ENCODE peak calls at places on chromosomes 11 and 22, in five cellular contexts. One of them, this sample, is unnamed.
A peak's percentile ranks its signal among the peaks of the same experiment; 100 is the strongest.

GRCh38 chr11:563812-564578 is 3.2 kb downstream of the RASSF7 start:
- DNase-seq in cardiac fibroblast: no peak
- DNase-seq in stimulated activated CD4-positive, alpha-beta T cell treated with anti-CD3 and anti-CD28 coated beads, Interleukin-12 subunit alpha, Interleukin-12 subunit beta, amount 100 ng/mL, for 24 hours: no peak
- DNase-seq in nephron progenitor cell: no peak
- DNase-seq in uterus: no peak
- DNase-seq in this sample: no peak

GRCh38 chr11:128226106-128226716 is 361.1 kb downstream of the ETS1 start:
- DNase-seq in cardiac fibroblast: no peak
- DNase-seq in stimulated activated CD4-positive, alpha-beta T cell treated with anti-CD3 and anti-CD28 coated beads, Interleukin-12 subunit alpha, Interleukin-12 subunit beta, amount 100 ng/mL, for 24 hours: peak; percentile 51
- DNase-seq in nephron progenitor cell: no peak
- DNase-seq in uterus: no peak
- DNase-seq in this sample: no peak

GRCh38 chr11:10044618-10045017 is 249.4 kb downstream of the SBF2 start:
- DNase-seq in cardiac fibroblast: peak; percentile 29
- DNase-seq in stimulated activated CD4-positive, alpha-beta T cell treated with anti-CD3 and anti-CD28 coated beads, Interleukin-12 subunit alpha, Interleukin-12 subunit beta, amount 100 ng/mL, for 24 hours: no peak
- DNase-seq in nephron progenitor cell: no peak
- DNase-seq in uterus: no peak
- DNase-seq in this sample: no peak

GRCh38 chr11:62540804-62541671 is 5.6 kb downstream of the AHNAK start:
- DNase-seq in cardiac fibroblast: no peak
- DNase-seq in stimulated activated CD4-positive, alpha-beta T cell treated with anti-CD3 and anti-CD28 coated beads, Interleukin-12 subunit alpha, Interleukin-12 subunit beta, amount 100 ng/mL, for 24 hours: no peak
- DNase-seq in nephron progenitor cell: no peak
- DNase-seq in uterus: peak; percentile 33
- DNase-seq in this sample: no peak

GRCh38 chr11:3122775-3123201 is 42.3 kb downstream of the OSBPL5 start:
- DNase-seq in cardiac fibroblast: no peak
- DNase-seq in stimulated activated CD4-positive, alpha-beta T cell treated with anti-CD3 and anti-CD28 coated beads, Interleukin-12 subunit alpha, Interleukin-12 subunit beta, amount 100 ng/mL, for 24 hours: no peak
- DNase-seq in nephron progenitor cell: no peak
- DNase-seq in uterus: peak; percentile 20
- DNase-seq in this sample: no peak

GRCh38 chr11:58900479-58901420 is 38.5 kb upstream of the GLYATL1 start:
- DNase-seq in cardiac fibroblast: peak; percentile 83
- DNase-seq in stimulated activated CD4-positive, alpha-beta T cell treated with anti-CD3 and anti-CD28 coated beads, Interleukin-12 subunit alpha, Interleukin-12 subunit beta, amount 100 ng/mL, for 24 hours: peak; percentile 32
- DNase-seq in nephron progenitor cell: peak; percentile 86
- DNase-seq in uterus: no peak
- DNase-seq in this sample: peak; percentile 61

GRCh38 chr11:71442123-71442522 is 6.1 kb downstream of the DHCR7 start:
- DNase-seq in cardiac fibroblast: no peak
- DNase-seq in stimulated activated CD4-positive, alpha-beta T cell treated with anti-CD3 and anti-CD28 coated beads, Interleukin-12 subunit alpha, Interleukin-12 subunit beta, amount 100 ng/mL, for 24 hours: no peak
- DNase-seq in nephron progenitor cell: no peak
- DNase-seq in uterus: no peak
- DNase-seq in this sample: no peak

GRCh38 chr22:31732089-31732829 is 17.7 kb downstream of the PRR14L start:
- DNase-seq in cardiac fibroblast: no peak
- DNase-seq in stimulated activated CD4-positive, alpha-beta T cell treated with anti-CD3 and anti-CD28 coated beads, Interleukin-12 subunit alpha, Interleukin-12 subunit beta, amount 100 ng/mL, for 24 hours: no peak
- DNase-seq in nephron progenitor cell: no peak
- DNase-seq in uterus: no peak
- DNase-seq in this sample: no peak

GRCh38 chr22:26568207-26568706 is 21.7 kb downstream of the TPST2 start:
- DNase-seq in cardiac fibroblast: no peak
- DNase-seq in stimulated activated CD4-positive, alpha-beta T cell treated with anti-CD3 and anti-CD28 coated beads, Interleukin-12 subunit alpha, Interleukin-12 subunit beta, amount 100 ng/mL, for 24 hours: no peak
- DNase-seq in nephron progenitor cell: peak; percentile 20
- DNase-seq in uterus: no peak
- DNase-seq in this sample: no peak

GRCh38 chr11:78711732-78712131 is 137.1 kb upstream of the NARS2 start:
- DNase-seq in cardiac fibroblast: no peak
- DNase-seq in stimulated activated CD4-positive, alpha-beta T cell treated with anti-CD3 and anti-CD28 coated beads, Interleukin-12 subunit alpha, Interleukin-12 subunit beta, amount 100 ng/mL, for 24 hours: no peak
- DNase-seq in nephron progenitor cell: no peak
- DNase-seq in uterus: no peak
- DNase-seq in this sample: no peak

GRCh38 chr11:86244063-86244521 is 461 bp upstream of the EED start:
- DNase-seq in cardiac fibroblast: peak; percentile 93
- DNase-seq in stimulated activated CD4-positive, alpha-beta T cell treated with anti-CD3 and anti-CD28 coated beads, Interleukin-12 subunit alpha, Interleukin-12 subunit beta, amount 100 ng/mL, for 24 hours: peak; percentile 83
- DNase-seq in nephron progenitor cell: peak; percentile 88
- DNase-seq in uterus: peak; percentile 84
- DNase-seq in this sample: peak; percentile 92

GRCh38 chr11:111444040-111444439 is 65.0 kb upstream of the POU2AF1 start:
- DNase-seq in cardiac fibroblast: no peak
- DNase-seq in stimulated activated CD4-positive, alpha-beta T cell treated with anti-CD3 and anti-CD28 coated beads, Interleukin-12 subunit alpha, Interleukin-12 subunit beta, amount 100 ng/mL, for 24 hours: no peak
- DNase-seq in nephron progenitor cell: no peak
- DNase-seq in uterus: no peak
- DNase-seq in this sample: no peak

GRCh38 chr11:23723861-23724260 is 773.0 kb upstream of the LUZP2 start:
- DNase-seq in cardiac fibroblast: no peak
- DNase-seq in stimulated activated CD4-positive, alpha-beta T cell treated with anti-CD3 and anti-CD28 coated beads, Interleukin-12 subunit alpha, Interleukin-12 subunit beta, amount 100 ng/mL, for 24 hours: no peak
- DNase-seq in nephron progenitor cell: no peak
- DNase-seq in uterus: no peak
- DNase-seq in this sample: no peak

GRCh38 chr11:2725367-2726300 is 25.8 kb upstream of the KCNQ1OT1 start:
- DNase-seq in cardiac fibroblast: peak; percentile 36
- DNase-seq in stimulated activated CD4-positive, alpha-beta T cell treated with anti-CD3 and anti-CD28 coated beads, Interleukin-12 subunit alpha, Interleukin-12 subunit beta, amount 100 ng/mL, for 24 hours: no peak
- DNase-seq in nephron progenitor cell: no peak
- DNase-seq in uterus: peak; percentile 92
- DNase-seq in this sample: peak; percentile 56

GRCh38 chr22:32490279-32490678 is 15.7 kb downstream of the FBXO7 start:
- DNase-seq in cardiac fibroblast: no peak
- DNase-seq in stimulated activated CD4-positive, alpha-beta T cell treated with anti-CD3 and anti-CD28 coated beads, Interleukin-12 subunit alpha, Interleukin-12 subunit beta, amount 100 ng/mL, for 24 hours: no peak
- DNase-seq in nephron progenitor cell: no peak
- DNase-seq in uterus: no peak
- DNase-seq in this sample: no peak

GRCh38 chr11:110463153-110463552 is 33.4 kb downstream of the FDX1 start:
- DNase-seq in cardiac fibroblast: peak; percentile 77
- DNase-seq in stimulated activated CD4-positive, alpha-beta T cell treated with anti-CD3 and anti-CD28 coated beads, Interleukin-12 subunit alpha, Interleukin-12 subunit beta, amount 100 ng/mL, for 24 hours: no peak
- DNase-seq in nephron progenitor cell: peak; percentile 57
- DNase-seq in uterus: peak; percentile 56
- DNase-seq in this sample: peak; percentile 80

GRCh38 chr11:131666006-131666405 is 295.6 kb downstream of the NTM start:
- DNase-seq in cardiac fibroblast: no peak
- DNase-seq in stimulated activated CD4-positive, alpha-beta T cell treated with anti-CD3 and anti-CD28 coated beads, Interleukin-12 subunit alpha, Interleukin-12 subunit beta, amount 100 ng/mL, for 24 hours: no peak
- DNase-seq in nephron progenitor cell: no peak
- DNase-seq in uterus: no peak
- DNase-seq in this sample: no peak

GRCh38 chr11:43516316-43516820 is 157.6 kb downstream of the TTC17 start:
- DNase-seq in cardiac fibroblast: no peak
- DNase-seq in stimulated activated CD4-positive, alpha-beta T cell treated with anti-CD3 and anti-CD28 coated beads, Interleukin-12 subunit alpha, Interleukin-12 subunit beta, amount 100 ng/mL, for 24 hours: no peak
- DNase-seq in nephron progenitor cell: peak; percentile 27
- DNase-seq in uterus: no peak
- DNase-seq in this sample: no peak

GRCh38 chr11:10580625-10581024 is 12.2 kb upstream of the LYVE1 start:
- DNase-seq in cardiac fibroblast: no peak
- DNase-seq in stimulated activated CD4-positive, alpha-beta T cell treated with anti-CD3 and anti-CD28 coated beads, Interleukin-12 subunit alpha, Interleukin-12 subunit beta, amount 100 ng/mL, for 24 hours: no peak
- DNase-seq in nephron progenitor cell: no peak
- DNase-seq in uterus: no peak
- DNase-seq in this sample: no peak

GRCh38 chr11:122853971-122854446 is 15.7 kb downstream of the CRTAM start:
- DNase-seq in cardiac fibroblast: peak; percentile 90
- DNase-seq in stimulated activated CD4-positive, alpha-beta T cell treated with anti-CD3 and anti-CD28 coated beads, Interleukin-12 subunit alpha, Interleukin-12 subunit beta, amount 100 ng/mL, for 24 hours: peak; percentile 16
- DNase-seq in nephron progenitor cell: peak; percentile 58
- DNase-seq in uterus: peak; percentile 24
- DNase-seq in this sample: peak; percentile 47

GRCh38 chr22:35835998-35836691 is 118.5 kb downstream of the APOL5 start:
- DNase-seq in cardiac fibroblast: peak; percentile 85
- DNase-seq in stimulated activated CD4-positive, alpha-beta T cell treated with anti-CD3 and anti-CD28 coated beads, Interleukin-12 subunit alpha, Interleukin-12 subunit beta, amount 100 ng/mL, for 24 hours: no peak
- DNase-seq in nephron progenitor cell: no peak
- DNase-seq in uterus: peak; percentile 61
- DNase-seq in this sample: no peak

GRCh38 chr11:100676901-100677300 is 10.2 kb upstream of the ARHGAP42 start:
- DNase-seq in cardiac fibroblast: no peak
- DNase-seq in stimulated activated CD4-positive, alpha-beta T cell treated with anti-CD3 and anti-CD28 coated beads, Interleukin-12 subunit alpha, Interleukin-12 subunit beta, amount 100 ng/mL, for 24 hours: no peak
- DNase-seq in nephron progenitor cell: no peak
- DNase-seq in uterus: no peak
- DNase-seq in this sample: no peak

GRCh38 chr11:19018901-19019300 is 41.6 kb downstream of the MRGPRX2 start:
- DNase-seq in cardiac fibroblast: no peak
- DNase-seq in stimulated activated CD4-positive, alpha-beta T cell treated with anti-CD3 and anti-CD28 coated beads, Interleukin-12 subunit alpha, Interleukin-12 subunit beta, amount 100 ng/mL, for 24 hours: no peak
- DNase-seq in nephron progenitor cell: peak; percentile 77
- DNase-seq in uterus: no peak
- DNase-seq in this sample: no peak

GRCh38 chr11:78740175-78741161 is 165.8 kb upstream of the NARS2 start:
- DNase-seq in cardiac fibroblast: no peak
- DNase-seq in stimulated activated CD4-positive, alpha-beta T cell treated with anti-CD3 and anti-CD28 coated beads, Interleukin-12 subunit alpha, Interleukin-12 subunit beta, amount 100 ng/mL, for 24 hours: no peak
- DNase-seq in nephron progenitor cell: no peak
- DNase-seq in uterus: no peak
- DNase-seq in this sample: no peak

GRCh38 chr11:46309669-46310288 is 32.3 kb downstream of the CREB3L1 start:
- DNase-seq in cardiac fibroblast: no peak
- DNase-seq in stimulated activated CD4-positive, alpha-beta T cell treated with anti-CD3 and anti-CD28 coated beads, Interleukin-12 subunit alpha, Interleukin-12 subunit beta, amount 100 ng/mL, for 24 hours: no peak
- DNase-seq in nephron progenitor cell: no peak
- DNase-seq in uterus: no peak
- DNase-seq in this sample: no peak